ENCODE peak calls at places on chromosomes 6 and 20, in nine cellular contexts. One of them, this sample, is unnamed.
A peak's percentile ranks its signal among the peaks of the same experiment; 100 is the strongest.

GRCh38 chr6:43127180-43127579 is 43.9 kb upstream of the SRF start:
- DNase-seq in mesothelial cell of epicardium: no peak
- DNase-seq in cardiac fibroblast: no peak
- DNase-seq in glutamatergic neuron: no peak
- DNase-seq in GM12864: no peak
- DNase-seq in WERI-Rb-1: no peak
- DNase-seq in PC-3: no peak
- DNase-seq in body of pancreas: no peak
- DNase-seq in type B pancreatic cell: no peak
- DNase-seq in this sample: no peak

GRCh38 chr20:37315293-37316110 is 26.0 kb downstream of the MANBAL start:
- DNase-seq in body of pancreas: no peak
- DNase-seq in WERI-Rb-1: no peak
- DNase-seq in PC-3: no peak
- DNase-seq in mesothelial cell of epicardium: no peak
- DNase-seq in glutamatergic neuron: no peak
- DNase-seq in type B pancreatic cell: no peak
- DNase-seq in GM12864: no peak
- DNase-seq in cardiac fibroblast: peak; percentile 54
- DNase-seq in this sample: peak; percentile 44

GRCh38 chr20:17541996-17542395 is 10.8 kb upstream of the BFSP1 start:
- DNase-seq in PC-3: peak; percentile 22
- DNase-seq in glutamatergic neuron: no peak
- DNase-seq in WERI-Rb-1: no peak
- DNase-seq in GM12864: no peak
- DNase-seq in cardiac fibroblast: peak; percentile 81
- DNase-seq in mesothelial cell of epicardium: no peak
- DNase-seq in body of pancreas: no peak
- DNase-seq in type B pancreatic cell: no peak
- DNase-seq in this sample: no peak

GRCh38 chr6:147173675-147174339 is 30.4 kb upstream of the STXBP5 start:
- DNase-seq in GM12864: no peak
- DNase-seq in WERI-Rb-1: no peak
- DNase-seq in type B pancreatic cell: no peak
- DNase-seq in mesothelial cell of epicardium: no peak
- DNase-seq in glutamatergic neuron: no peak
- DNase-seq in PC-3: no peak
- DNase-seq in body of pancreas: no peak
- DNase-seq in cardiac fibroblast: no peak
- DNase-seq in this sample: no peak

GRCh38 chr6:32152414-32153251 is 894 bp upstream of the PRRT1 start:
- DNase-seq in mesothelial cell of epicardium: no peak
- DNase-seq in PC-3: no peak
- DNase-seq in WERI-Rb-1: no peak
- DNase-seq in cardiac fibroblast: peak; percentile 43
- DNase-seq in body of pancreas: no peak
- DNase-seq in glutamatergic neuron: peak; percentile 23
- DNase-seq in type B pancreatic cell: no peak
- DNase-seq in GM12864: no peak
- DNase-seq in this sample: no peak

GRCh38 chr20:21372016-21372415 is 25.3 kb downstream of the NKX2-4 start:
- DNase-seq in PC-3: no peak
- DNase-seq in mesothelial cell of epicardium: no peak
- DNase-seq in GM12864: no peak
- DNase-seq in body of pancreas: no peak
- DNase-seq in type B pancreatic cell: no peak
- DNase-seq in WERI-Rb-1: no peak
- DNase-seq in glutamatergic neuron: no peak
- DNase-seq in cardiac fibroblast: no peak
- DNase-seq in this sample: no peak

GRCh38 chr6:40293824-40294188 is 293.4 kb downstream of the LRFN2 start:
- DNase-seq in body of pancreas: no peak
- DNase-seq in glutamatergic neuron: no peak
- DNase-seq in GM12864: no peak
- DNase-seq in WERI-Rb-1: peak; percentile 54
- DNase-seq in PC-3: no peak
- DNase-seq in cardiac fibroblast: no peak
- DNase-seq in mesothelial cell of epicardium: no peak
- DNase-seq in type B pancreatic cell: no peak
- DNase-seq in this sample: no peak

GRCh38 chr6:130120731-130121130 is 102.0 kb downstream of the SAMD3 start:
- DNase-seq in GM12864: no peak
- DNase-seq in cardiac fibroblast: no peak
- DNase-seq in glutamatergic neuron: no peak
- DNase-seq in WERI-Rb-1: no peak
- DNase-seq in mesothelial cell of epicardium: no peak
- DNase-seq in type B pancreatic cell: no peak
- DNase-seq in body of pancreas: no peak
- DNase-seq in PC-3: no peak
- DNase-seq in this sample: no peak

GRCh38 chr6:111845441-111845871 is 27.8 kb downstream of the FYN start:
- DNase-seq in type B pancreatic cell: no peak
- DNase-seq in GM12864: no peak
- DNase-seq in PC-3: no peak
- DNase-seq in body of pancreas: no peak
- DNase-seq in cardiac fibroblast: peak; percentile 38
- DNase-seq in mesothelial cell of epicardium: no peak
- DNase-seq in WERI-Rb-1: no peak
- DNase-seq in glutamatergic neuron: no peak
- DNase-seq in this sample: peak; percentile 56

GRCh38 chr20:20710443-20710842 is 2.0 kb downstream of the RALGAPA2 start:
- DNase-seq in type B pancreatic cell: no peak
- DNase-seq in glutamatergic neuron: no peak
- DNase-seq in GM12864: no peak
- DNase-seq in cardiac fibroblast: no peak
- DNase-seq in PC-3: no peak
- DNase-seq in mesothelial cell of epicardium: no peak
- DNase-seq in body of pancreas: no peak
- DNase-seq in WERI-Rb-1: no peak
- DNase-seq in this sample: no peak

GRCh38 chr6:8088886-8089285 is 13.5 kb downstream of the EEF1E1 start:
- DNase-seq in cardiac fibroblast: no peak
- DNase-seq in mesothelial cell of epicardium: no peak
- DNase-seq in GM12864: no peak
- DNase-seq in WERI-Rb-1: no peak
- DNase-seq in PC-3: no peak
- DNase-seq in glutamatergic neuron: no peak
- DNase-seq in body of pancreas: no peak
- DNase-seq in type B pancreatic cell: no peak
- DNase-seq in this sample: no peak

GRCh38 chr20:11332376-11332775 is 585.3 kb upstream of the BTBD3 start:
- DNase-seq in GM12864: no peak
- DNase-seq in glutamatergic neuron: no peak
- DNase-seq in mesothelial cell of epicardium: no peak
- DNase-seq in type B pancreatic cell: no peak
- DNase-seq in cardiac fibroblast: no peak
- DNase-seq in WERI-Rb-1: no peak
- DNase-seq in PC-3: no peak
- DNase-seq in body of pancreas: no peak
- DNase-seq in this sample: no peak

GRCh38 chr20:57781901-57782300 is 72.1 kb upstream of the PMEPA1 start:
- DNase-seq in cardiac fibroblast: no peak
- DNase-seq in WERI-Rb-1: no peak
- DNase-seq in body of pancreas: no peak
- DNase-seq in type B pancreatic cell: no peak
- DNase-seq in GM12864: no peak
- DNase-seq in glutamatergic neuron: no peak
- DNase-seq in PC-3: no peak
- DNase-seq in mesothelial cell of epicardium: no peak
- DNase-seq in this sample: no peak

GRCh38 chr20:59958123-59958522 is at the start of gene CDH26:
- DNase-seq in cardiac fibroblast: no peak
- DNase-seq in PC-3: no peak
- DNase-seq in WERI-Rb-1: no peak
- DNase-seq in GM12864: no peak
- DNase-seq in glutamatergic neuron: no peak
- DNase-seq in type B pancreatic cell: no peak
- DNase-seq in body of pancreas: no peak
- DNase-seq in mesothelial cell of epicardium: no peak
- DNase-seq in this sample: no peak

GRCh38 chr20:33433465-33433864 is 10.1 kb downstream of the SNTA1 start:
- DNase-seq in type B pancreatic cell: no peak
- DNase-seq in cardiac fibroblast: peak; percentile 29
- DNase-seq in glutamatergic neuron: no peak
- DNase-seq in PC-3: no peak
- DNase-seq in mesothelial cell of epicardium: no peak
- DNase-seq in WERI-Rb-1: no peak
- DNase-seq in body of pancreas: no peak
- DNase-seq in GM12864: no peak
- DNase-seq in this sample: no peak

GRCh38 chr6:170371588-170371987 is 65.0 kb downstream of the FAM120B start:
- DNase-seq in GM12864: no peak
- DNase-seq in glutamatergic neuron: peak; percentile 48
- DNase-seq in PC-3: no peak
- DNase-seq in mesothelial cell of epicardium: no peak
- DNase-seq in body of pancreas: no peak
- DNase-seq in type B pancreatic cell: no peak
- DNase-seq in WERI-Rb-1: no peak
- DNase-seq in cardiac fibroblast: peak; percentile 5
- DNase-seq in this sample: no peak

GRCh38 chr20:7926767-7927166 is 13.5 kb downstream of the HAO1 start:
- DNase-seq in mesothelial cell of epicardium: no peak
- DNase-seq in type B pancreatic cell: no peak
- DNase-seq in GM12864: no peak
- DNase-seq in glutamatergic neuron: no peak
- DNase-seq in WERI-Rb-1: peak; percentile 11
- DNase-seq in PC-3: peak; percentile 67
- DNase-seq in cardiac fibroblast: peak; percentile 78
- DNase-seq in body of pancreas: no peak
- DNase-seq in this sample: no peak
- TF ChIP-seq CTCF in mesothelial cell of epicardium: peak; percentile 38
- TF ChIP-seq CTCF in type B pancreatic cell: peak; percentile 78
- TF ChIP-seq CTCF in GM12864: no peak
- TF ChIP-seq CTCF in glutamatergic neuron: no peak
- TF ChIP-seq CTCF in WERI-Rb-1: peak; percentile 36
- TF ChIP-seq CTCF in PC-3: peak; percentile 92
- TF ChIP-seq CTCF in cardiac fibroblast: peak; percentile 58
- TF ChIP-seq CTCF in body of pancreas: no peak
- TF ChIP-seq CTCF in this sample: peak; percentile 34

GRCh38 chr20:19211252-19211651 is 1.2 kb upstream of the SLC24A3 start:
- DNase-seq in mesothelial cell of epicardium: no peak
- DNase-seq in glutamatergic neuron: no peak
- DNase-seq in PC-3: no peak
- DNase-seq in GM12864: no peak
- DNase-seq in body of pancreas: no peak
- DNase-seq in cardiac fibroblast: no peak
- DNase-seq in WERI-Rb-1: no peak
- DNase-seq in type B pancreatic cell: no peak
- DNase-seq in this sample: no peak

GRCh38 chr20:19212524-19213502 is at the start of gene SLC24A3:
- DNase-seq in GM12864: no peak
- DNase-seq in WERI-Rb-1: peak; percentile 50
- DNase-seq in type B pancreatic cell: peak; percentile 86
- DNase-seq in body of pancreas: peak; percentile 36
- DNase-seq in PC-3: peak; percentile 7
- DNase-seq in glutamatergic neuron: peak; percentile 88
- DNase-seq in cardiac fibroblast: peak; percentile 55
- DNase-seq in mesothelial cell of epicardium: peak; percentile 49
- DNase-seq in this sample: peak; percentile 70

GRCh38 chr20:19213946-19214490 is 1.6 kb downstream of the SLC24A3 start:
- DNase-seq in mesothelial cell of epicardium: no peak
- DNase-seq in cardiac fibroblast: no peak
- DNase-seq in body of pancreas: no peak
- DNase-seq in GM12864: no peak
- DNase-seq in glutamatergic neuron: no peak
- DNase-seq in WERI-Rb-1: no peak
- DNase-seq in type B pancreatic cell: no peak
- DNase-seq in PC-3: no peak
- DNase-seq in this sample: peak; percentile 14

GRCh38 chr20:19210426-19211155 is 1.9 kb upstream of the SLC24A3 start:
- DNase-seq in PC-3: no peak
- DNase-seq in WERI-Rb-1: no peak
- DNase-seq in glutamatergic neuron: no peak
- DNase-seq in body of pancreas: no peak
- DNase-seq in cardiac fibroblast: no peak
- DNase-seq in mesothelial cell of epicardium: no peak
- DNase-seq in GM12864: no peak
- DNase-seq in type B pancreatic cell: no peak
- DNase-seq in this sample: no peak

DNA sequence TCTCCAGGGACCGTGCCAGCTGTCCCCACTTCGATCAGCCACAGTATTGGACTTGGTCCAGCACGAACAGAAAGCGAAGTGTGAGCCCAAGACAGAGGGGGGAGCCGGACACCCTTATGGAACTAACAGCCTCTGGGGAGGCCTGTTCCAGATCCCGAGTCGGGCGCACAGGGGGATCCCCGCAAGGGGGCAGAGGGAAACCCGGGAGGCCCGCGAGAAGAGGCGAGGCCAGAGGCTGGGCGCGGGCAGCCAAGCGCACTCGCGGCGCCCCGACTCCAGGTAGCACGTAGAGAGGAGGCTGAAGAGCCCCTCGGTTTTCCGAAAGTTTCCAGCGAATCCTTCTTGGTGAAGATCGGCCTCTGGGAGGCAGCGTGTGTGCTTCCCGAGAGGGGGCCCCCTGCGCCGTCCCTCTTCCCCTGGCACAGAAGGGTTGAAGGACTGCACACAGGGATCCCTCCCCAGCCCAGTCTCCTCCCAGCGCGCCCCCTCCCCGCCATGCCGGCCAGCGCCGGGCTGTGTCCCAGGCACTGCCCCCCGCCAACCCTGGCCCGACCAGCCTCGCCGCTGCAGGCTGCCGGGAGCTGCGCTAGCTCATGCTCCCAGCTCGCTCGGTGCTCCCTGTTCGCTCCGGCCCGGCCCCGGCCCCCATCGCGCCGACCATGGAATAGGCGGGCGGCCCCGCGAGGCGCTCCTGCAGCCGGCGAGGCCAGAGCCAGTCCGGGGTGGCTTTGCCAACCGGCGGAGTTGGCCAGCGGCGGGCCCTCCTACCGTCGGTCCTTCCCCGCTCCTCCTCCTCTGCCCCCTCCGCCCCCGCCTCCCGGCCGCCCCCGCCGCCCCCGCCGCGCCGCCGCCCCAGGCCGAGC is 550 bp upstream of the SLC24A3 start:
- DNase-seq in type B pancreatic cell: no peak
- DNase-seq in mesothelial cell of epicardium: no peak
- DNase-seq in body of pancreas: no peak
- DNase-seq in WERI-Rb-1: no peak
- DNase-seq in cardiac fibroblast: peak; percentile 45
- DNase-seq in PC-3: no peak
- DNase-seq in glutamatergic neuron: peak; percentile 69
- DNase-seq in GM12864: no peak
- DNase-seq in this sample: peak; percentile 30
- TF ChIP-seq CTCF in type B pancreatic cell: peak; percentile 35
- TF ChIP-seq CTCF in mesothelial cell of epicardium: no peak
- TF ChIP-seq CTCF in body of pancreas: no peak
- TF ChIP-seq CTCF in WERI-Rb-1: no peak
- TF ChIP-seq CTCF in cardiac fibroblast: no peak
- TF ChIP-seq CTCF in PC-3: no peak
- TF ChIP-seq CTCF in glutamatergic neuron: no peak
- TF ChIP-seq CTCF in GM12864: no peak
- TF ChIP-seq CTCF in this sample: no peak

GRCh38 chr20:13898012-13898612 is 92.3 kb downstream of the SEL1L2 start:
- DNase-seq in cardiac fibroblast: no peak
- DNase-seq in PC-3: peak; percentile 58
- DNase-seq in WERI-Rb-1: peak; percentile 12
- DNase-seq in glutamatergic neuron: no peak
- DNase-seq in GM12864: no peak
- DNase-seq in body of pancreas: no peak
- DNase-seq in mesothelial cell of epicardium: no peak
- DNase-seq in type B pancreatic cell: no peak
- DNase-seq in this sample: peak; percentile 35
- TF ChIP-seq CTCF in cardiac fibroblast: no peak
- TF ChIP-seq CTCF in PC-3: peak; percentile 67
- TF ChIP-seq CTCF in WERI-Rb-1: peak; percentile 25
- TF ChIP-seq CTCF in glutamatergic neuron: no peak
- TF ChIP-seq CTCF in GM12864: peak; percentile 13
- TF ChIP-seq CTCF in body of pancreas: no peak
- TF ChIP-seq CTCF in mesothelial cell of epicardium: no peak
- TF ChIP-seq CTCF in type B pancreatic cell: peak; percentile 47
- TF ChIP-seq CTCF in this sample: peak; percentile 34

GRCh38 chr6:33428219-33428890 is 8.5 kb downstream of the SYNGAP1 start:
- DNase-seq in WERI-Rb-1: peak; percentile 66
- DNase-seq in type B pancreatic cell: no peak
- DNase-seq in PC-3: peak; percentile 61
- DNase-seq in mesothelial cell of epicardium: no peak
- DNase-seq in GM12864: no peak
- DNase-seq in cardiac fibroblast: peak; percentile 43
- DNase-seq in body of pancreas: peak; percentile 29
- DNase-seq in glutamatergic neuron: no peak
- DNase-seq in this sample: peak; percentile 66
- TF ChIP-seq CTCF in WERI-Rb-1: peak; percentile 60
- TF ChIP-seq CTCF in type B pancreatic cell: peak; percentile 69
- TF ChIP-seq CTCF in PC-3: peak; percentile 58
- TF ChIP-seq CTCF in mesothelial cell of epicardium: peak; percentile 49
- TF ChIP-seq CTCF in GM12864: peak; percentile 63
- TF ChIP-seq CTCF in cardiac fibroblast: peak; percentile 35
- TF ChIP-seq CTCF in body of pancreas: peak; percentile 14
- TF ChIP-seq CTCF in glutamatergic neuron: peak; percentile 59
- TF ChIP-seq CTCF in this sample: no peak